ENCODE peak calls at places on chromosomes 13 and 19, in four cellular contexts. K is BJ, R is mammary epithelial cell, A is hypothalamus. M is an unnamed sample.

GRCh38 chr13:71618154-71618553 is 248.8 kb downstream of the DACH1 start:
- DNase-seq in K (no peak), R (no peak), A (no peak), M (no peak)

GRCh38 chr13:85363504-85363903 is 435.7 kb downstream of the SLITRK6 start:
- DNase-seq in K (no peak), R (no peak), A (no peak), M (no peak)

GRCh38 chr19:54173951-54174817 is 1.2 kb upstream of the TMC4 start:
- DNase-seq in K (no peak), R (no peak), A (no peak), M (no peak)

GRCh38 chr13:47433461-47434005 is 536.7 kb upstream of the HTR2A start:
- DNase-seq in K (no peak), R (no peak), A (no peak), M (no peak)

GRCh38 chr13:44407891-44408290 is 34.3 kb downstream of the SERP2 start:
- DNase-seq in K (no peak), R (peak), A (no peak), M (no peak)

GRCh38 chr13:111489301-111489700 is 168.9 kb downstream of the TEX29 start:
- DNase-seq in K (no peak), R (no peak), A (no peak), M (no peak)

GRCh38 chr19:56314018-56314583 is 538 bp downstream of the ZSCAN5A start:
- DNase-seq in K (no peak), R (no peak), A (no peak), M (no peak)

GRCh38 chr19:33795370-33796163 is 1.1 kb upstream of the KCTD15 start:
- DNase-seq in K (peak), R (peak), A (peak), M (no peak)

GRCh38 chr19:28316464-28316863 is 896.5 kb downstream of the UQCRFS1 start:
- DNase-seq in K (no peak), R (no peak), A (no peak), M (no peak)

GRCh38 chr19:5605362-5605761 is 17.2 kb downstream of the SAFB2 start:
- DNase-seq in K (no peak), R (no peak), A (no peak), M (no peak)

GRCh38 chr13:94351292-94352000 is 128.0 kb downstream of the DCT start:
- DNase-seq in K (no peak), R (no peak), A (no peak), M (peak)

M was measured in AG04449.